ENCODE peak calls at places on chromosomes 16 and 17, in six cellular contexts. D is AG09319; I is thoracic aorta; T is endodermal cell; K is CD8-positive, alpha-beta T cell; F is ascending aorta. J is an unnamed sample.

GRCh38 chr17:11389583-11389982 is 148.6 kb downstream of the SHISA6 start:
- DNase-seq in T (no peak), D (no peak), I (no peak), K (no peak), F (no peak), J (no peak)

GRCh38 chr17:2068589-2069051 is 13.7 kb downstream of the HIC1 start:
- DNase-seq in D (no peak), F (no peak), K (no peak), T (no peak), I (no peak), J (no peak)

GRCh38 chr17:16875662-16876061 is 96.3 kb downstream of the TNFRSF13B start:
- DNase-seq in F (no peak), K (no peak), T (peak), I (no peak), D (no peak), J (no peak)

GRCh38 chr17:78572277-78573205 is 4.7 kb downstream of the DNAH17 start:
- DNase-seq in T (peak), D (no peak), K (no peak), I (no peak), F (no peak), J (no peak)

GRCh38 chr17:75152971-75153853 is 1.1 kb downstream of the JPT1 start:
- DNase-seq in F (no peak), D (no peak), K (no peak), I (no peak), T (peak), J (no peak)

GRCh38 chr17:59771093-59771492 is 63.6 kb downstream of the VMP1 start:
- DNase-seq in T (no peak), I (no peak), K (no peak), D (no peak), F (no peak), J (no peak)

GRCh38 chr16:51538707-51539604 is 387.9 kb upstream of the SALL1 start:
- DNase-seq in T (peak), K (no peak), D (no peak), I (no peak), F (no peak), J (no peak)

GRCh38 chr17:61324540-61324868 is 75.1 kb upstream of the TBX2 start:
- DNase-seq in T (no peak), K (no peak), F (no peak), I (no peak), D (no peak), J (no peak)

GRCh38 chr17:57511475-57512123 is 233.5 kb downstream of the CCDC182 start:
- DNase-seq in I (no peak), F (no peak), K (no peak), D (no peak), T (no peak), J (no peak)

GRCh38 chr17:19544366-19544765 is 10.7 kb downstream of the SLC47A1 start:
- DNase-seq in I (no peak), D (no peak), T (no peak), F (no peak), K (no peak), J (no peak)

DNA sequence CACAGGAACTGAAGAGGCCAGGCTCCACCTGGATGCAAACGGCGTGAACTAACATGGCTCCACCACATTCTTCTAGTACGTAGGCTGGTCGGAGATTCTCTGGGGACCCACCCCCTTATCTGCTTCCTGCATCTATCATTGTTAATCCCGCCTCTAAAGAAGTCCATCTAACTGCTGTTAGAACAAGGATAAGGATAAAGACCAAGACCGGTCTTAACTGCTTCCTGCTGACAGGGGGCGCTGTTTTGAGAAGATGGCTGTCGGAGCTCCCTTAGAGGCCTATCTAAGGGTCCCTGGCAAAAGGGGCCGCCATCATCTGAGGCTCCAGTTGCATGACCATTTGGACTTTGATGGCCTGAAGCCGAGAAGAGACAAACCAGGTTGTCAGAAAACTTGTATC is 25.8 kb upstream of the TNFSF12 start:
- DNase-seq in D (no peak), T (peak), F (no peak), K (peak), I (no peak), J (no peak)
- TF ChIP-seq CTCF in D (peak), T (peak), F (peak), K (peak), I (peak), J (peak)

GRCh38 chr16:87958632-87959031 is 7.4 kb downstream of the BANP start:
- DNase-seq in K (no peak), D (no peak), F (no peak), I (no peak), T (peak), J (no peak)

GRCh38 chr16:87955302-87956168 is 4.3 kb downstream of the BANP start:
- DNase-seq in I (no peak), K (no peak), F (no peak), D (no peak), T (no peak), J (peak)

GRCh38 chr16:87956169-87956770 is 5.0 kb downstream of the BANP start:
- DNase-seq in I (no peak), F (no peak), D (no peak), K (peak), T (peak), J (peak)

GRCh38 chr16:87957296-87958069 is 6.2 kb downstream of the BANP start:
- DNase-seq in I (no peak), K (no peak), D (no peak), F (no peak), T (peak), J (no peak)

GRCh38 chr16:87956771-87957279 is 5.6 kb downstream of the BANP start:
- DNase-seq in K (no peak), I (no peak), D (no peak), T (peak), F (no peak), J (no peak)
- TF ChIP-seq CTCF in K (peak), I (no peak), D (peak), T (peak), F (no peak), J (no peak)

GRCh38 chr16:2226245-2226793 is 2.9 kb downstream of the E4F1 start:
- DNase-seq in I (no peak), K (no peak), F (no peak), D (no peak), T (no peak), J (no peak)
- TF ChIP-seq CTCF in I (no peak), K (no peak), F (no peak), D (no peak), T (no peak), J (no peak)

GRCh38 chr16:65457084-65457483 is 335.2 kb upstream of the CDH11 start:
- DNase-seq in K (no peak), F (no peak), T (no peak), I (no peak), D (no peak), J (no peak)
- TF ChIP-seq CTCF in K (no peak), F (no peak), T (no peak), I (no peak), D (no peak), J (no peak)

GRCh38 chr16:49921791-49922456 is 66.0 kb upstream of the ZNF423 start:
- DNase-seq in K (peak), T (peak), I (no peak), D (no peak), F (no peak), J (no peak)
- TF ChIP-seq CTCF in K (peak), T (peak), I (peak), D (peak), F (peak), J (peak)

GRCh38 chr16:86831366-86831765 is 253.0 kb downstream of the FOXL1 start:
- DNase-seq in T (no peak), I (no peak), F (no peak), K (no peak), D (no peak), J (no peak)
- TF ChIP-seq CTCF in T (peak), I (no peak), F (no peak), K (no peak), D (no peak), J (no peak)

GRCh38 chr17:6713130-6713917 is at the start of gene SLC13A5:
- DNase-seq in K (no peak), F (no peak), T (peak), D (no peak), I (no peak), J (no peak)
- TF ChIP-seq CTCF in K (no peak), F (no peak), T (peak), D (peak), I (no peak), J (no peak)

GRCh38 chr16:75387951-75388350 is 45.4 kb downstream of the CFDP1 start:
- DNase-seq in D (no peak), I (no peak), F (no peak), T (no peak), K (no peak), J (no peak)

GRCh38 chr16:75383141-75383540 is 50.2 kb downstream of the CFDP1 start:
- DNase-seq in K (no peak), I (no peak), F (no peak), D (no peak), T (no peak), J (no peak)

GRCh38 chr16:75389096-75389692 is 44.1 kb downstream of the CFDP1 start:
- DNase-seq in D (no peak), K (no peak), I (no peak), F (no peak), T (no peak), J (no peak)

GRCh38 chr16:75382611-75383010 is 50.7 kb downstream of the CFDP1 start:
- DNase-seq in T (no peak), K (no peak), I (no peak), F (no peak), D (no peak), J (no peak)

DNA sequence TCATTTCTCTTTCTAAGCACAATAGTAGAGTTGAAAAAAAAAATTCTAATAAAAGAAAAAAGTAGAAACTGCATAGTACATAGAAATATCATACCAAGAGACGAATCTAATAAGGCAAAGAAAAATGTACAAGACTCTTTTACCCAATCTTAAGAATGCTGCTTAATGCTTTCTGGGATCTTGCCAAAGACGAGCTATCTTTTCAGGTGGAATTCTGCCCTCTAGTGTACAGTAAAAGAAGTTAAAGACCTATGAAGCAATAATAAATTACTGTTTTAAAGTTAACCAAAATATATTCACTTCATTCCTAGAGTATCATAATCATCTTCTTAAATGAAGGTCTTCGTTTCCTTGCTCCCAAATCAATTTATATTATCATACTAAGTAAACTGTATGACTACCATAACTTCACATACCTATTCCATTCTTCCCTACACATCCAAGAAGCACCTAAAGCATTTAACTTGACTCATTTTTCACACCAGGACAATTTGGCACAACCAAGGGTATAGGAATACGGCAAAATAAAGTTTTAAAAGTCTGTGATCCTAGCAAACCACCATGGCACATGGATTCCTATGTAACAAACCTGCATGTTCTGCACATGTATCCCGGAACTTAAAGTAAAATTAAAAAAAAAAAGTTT is 47.7 kb downstream of the CFDP1 start:
- DNase-seq in I (no peak), F (no peak), K (no peak), D (peak), T (no peak), J (no peak)
- TF ChIP-seq CTCF in I (peak), F (peak), K (peak), D (peak), T (peak), J (peak)

GRCh38 chr17:38603786-38604478 is 1.8 kb downstream of the SRCIN1 start:
- DNase-seq in F (no peak), I (no peak), K (no peak), T (no peak), D (no peak), J (no peak)

GRCh38 chr17:38605852-38606645 is at the start of gene SRCIN1:
- DNase-seq in F (no peak), D (no peak), T (peak), K (peak), I (no peak), J (peak)

GRCh38 chr17:38605230-38605851 is 411 bp downstream of the SRCIN1 start:
- DNase-seq in D (no peak), F (no peak), K (no peak), I (no peak), T (peak), J (no peak)

GRCh38 chr17:38602862-38603785 is 2.6 kb downstream of the SRCIN1 start:
- DNase-seq in F (no peak), I (no peak), D (no peak), T (peak), K (no peak), J (no peak)

GRCh38 chr17:38604479-38605229 is 1.1 kb downstream of the SRCIN1 start:
- DNase-seq in F (no peak), T (peak), D (no peak), K (no peak), I (no peak), J (no peak)
- TF ChIP-seq CTCF in F (no peak), T (peak), D (no peak), K (no peak), I (no peak), J (no peak)

GRCh38 chr16:16096161-16096857 is 127.0 kb downstream of the ABCC6 start:
- DNase-seq in I (peak), T (no peak), K (no peak), D (no peak), F (no peak), J (no peak)
- TF ChIP-seq CTCF in I (peak), T (peak), K (no peak), D (peak), F (peak), J (no peak)

J was measured in natural killer cell.